ENCODE peak calls at places on chromosomes 1 and 21, in six cellular contexts. P is CD4-positive, alpha-beta T cell; F is right cardiac atrium; O is tibial nerve; D is SK-N-SH; K is fibroblast of lung. M is an unnamed sample.

GRCh38 chr21:44737706-44738354 is 26.5 kb upstream of the TSPEAR start:
- DNase-seq in P (no peak), F (no peak), O (no peak), D (no peak), K (peak; percentile 22), M (no peak)

GRCh38 chr1:78275906-78276690 is 214.7 kb upstream of the PTGFR start:
- DNase-seq in P (no peak), F (no peak), O (no peak), D (no peak), K (peak; percentile 62), M (no peak)

GRCh38 chr1:67750690-67751052 is 65.7 kb downstream of the GADD45A start:
- DNase-seq in P (no peak), F (no peak), O (no peak), D (no peak), K (no peak), M (no peak)

GRCh38 chr1:153357853-153358690 is at the start of gene S100A9:
- DNase-seq in P (no peak), F (no peak), O (no peak), D (no peak), K (no peak), M (peak; percentile 67)

GRCh38 chr1:111209622-111210021 is 9.2 kb upstream of the DENND2D start:
- DNase-seq in P (no peak), F (no peak), O (no peak), D (no peak), K (no peak), M (no peak)

GRCh38 chr1:54376085-54377039 is 29.8 kb downstream of the SSBP3 start:
- DNase-seq in P (no peak), F (no peak), O (no peak), D (no peak), K (no peak), M (no peak)

GRCh38 chr1:22665752-22666151 is 12.7 kb downstream of the C1QB start:
- DNase-seq in P (no peak), F (peak; percentile 76), O (no peak), D (peak; percentile 77), K (peak; percentile 36), M (no peak)

GRCh38 chr1:34500451-34500850 is 254.4 kb upstream of the GJB5 start:
- DNase-seq in P (no peak), F (peak; percentile 67), O (no peak), D (no peak), K (peak; percentile 16), M (no peak)

GRCh38 chr1:77846966-77847365 is 41.5 kb upstream of the NEXN start:
- DNase-seq in P (no peak), F (no peak), O (no peak), D (no peak), K (no peak), M (no peak)

GRCh38 chr21:46004168-46004861 is 22.7 kb downstream of the COL6A1 start:
- DNase-seq in P (no peak), F (peak; percentile 49), O (no peak), D (no peak), K (no peak), M (no peak)

GRCh38 chr1:211469938-211470529 is 21.9 kb downstream of the RD3 start:
- DNase-seq in P (peak; percentile 13), F (peak; percentile 93), O (peak; percentile 79), D (peak; percentile 83), K (peak; percentile 60), M (no peak)

GRCh38 chr1:212328248-212328647 is 43.0 kb downstream of the PPP2R5A start:
- DNase-seq in P (no peak), F (no peak), O (no peak), D (no peak), K (peak; percentile 25), M (no peak)

GRCh38 chr1:199687321-199687720 is 340.2 kb upstream of the NR5A2 start:
- DNase-seq in P (no peak), F (no peak), O (no peak), D (no peak), K (peak; percentile 81), M (no peak)

GRCh38 chr1:26824735-26825134 is 1.8 kb upstream of the ZDHHC18 start:
- DNase-seq in P (no peak), F (no peak), O (no peak), D (no peak), K (no peak), M (no peak)

GRCh38 chr1:42942444-42942843 is 16.2 kb downstream of the SLC2A1 start:
- DNase-seq in P (no peak), F (no peak), O (no peak), D (no peak), K (no peak), M (peak; percentile 41)

GRCh38 chr1:42943166-42943565 is 15.5 kb downstream of the SLC2A1 start:
- DNase-seq in P (no peak), F (no peak), O (no peak), D (no peak), K (peak; percentile 80), M (no peak)

GRCh38 chr1:42945171-42945570 is 13.5 kb downstream of the SLC2A1 start:
- DNase-seq in P (no peak), F (no peak), O (no peak), D (no peak), K (no peak), M (no peak)

GRCh38 chr1:42943728-42944127 is 14.9 kb downstream of the SLC2A1 start:
- DNase-seq in P (no peak), F (no peak), O (no peak), D (no peak), K (no peak), M (no peak)

GRCh38 chr1:42944207-42944928 is 14.3 kb downstream of the SLC2A1 start:
- DNase-seq in P (no peak), F (peak; percentile 84), O (peak; percentile 54), D (no peak), K (no peak), M (peak; percentile 78)
- H3K27ac ChIP-seq in P (peak overlapping the region; percentile 44), F (peak overlapping the region; percentile 89), O (peak overlapping the region; percentile 63), D (peak overlapping the region; percentile 98), K (no peak overlapping the region), M (peak overlapping the region; percentile 59)

GRCh38 chr1:240409615-240410014 is 202.3 kb downstream of the GREM2 start:
- DNase-seq in P (no peak), F (no peak), O (no peak), D (no peak), K (no peak), M (no peak)
- H3K27ac ChIP-seq in P (no peak overlapping the region), F (no peak overlapping the region), O (no peak overlapping the region), D (no peak overlapping the region), K (no peak overlapping the region), M (no peak overlapping the region)

GRCh38 chr1:223886516-223886921 is 40.8 kb upstream of the TP53BP2 start:
- DNase-seq in P (no peak), F (no peak), O (no peak), D (no peak), K (no peak), M (no peak)
- H3K27ac ChIP-seq in P (no peak overlapping the region), F (no peak overlapping the region), O (no peak overlapping the region), D (no peak overlapping the region), K (no peak overlapping the region), M (no peak overlapping the region)

GRCh38 chr1:942864-943533 is 16.1 kb downstream of the NOC2L start:
- DNase-seq in P (no peak), F (peak; percentile 96), O (no peak), D (no peak), K (peak; percentile 70), M (no peak)

GRCh38 chr1:943545-944340 is 15.3 kb downstream of the NOC2L start:
- DNase-seq in P (no peak), F (no peak), O (no peak), D (no peak), K (no peak), M (no peak)

GRCh38 chr1:941027-941587 is 17.4 kb downstream of the SAMD11 start:
- DNase-seq in P (no peak), F (no peak), O (no peak), D (no peak), K (no peak), M (no peak)

GRCh38 chr1:941588-942383 is 17.3 kb downstream of the NOC2L start:
- DNase-seq in P (no peak), F (peak; percentile 97), O (no peak), D (peak; percentile 90), K (peak; percentile 90), M (peak; percentile 39)

GRCh38 chr1:942411-942821 is 16.6 kb downstream of the NOC2L start:
- DNase-seq in P (no peak), F (no peak), O (no peak), D (peak; percentile 74), K (peak; percentile 46), M (no peak)
- H3K27ac ChIP-seq in P (no peak overlapping the region), F (peak overlapping the region; percentile 5), O (no peak overlapping the region), D (no peak overlapping the region), K (no peak overlapping the region), M (no peak overlapping the region)

M was measured in HL-60.